ENCODE peak calls at places on chromosomes 12 and 14, in nine cellular contexts. One of them, this sample, is unnamed.

GRCh38 chr14:96274122-96274910 is 18.3 kb downstream of the BDKRB1 start:
- DNase-seq in caudate nucleus: no peak
- DNase-seq in sciatic nerve: no peak
- DNase-seq in lower leg skin: no peak
- DNase-seq in activated T-helper 1 cell treated with anti-CD3 and anti-CD28 coated beads, Interleukin-12 subunit alpha, Interleukin-12 subunit beta, Interleukin-2, Interleukin-4 antibody, amounts not matched to agents 30 ng/mL and 10 ng/mL and 1 ng/mL, durations not matched to agents 14 hours and 24 hours and 36 hours: no peak
- DNase-seq in stimulated activated CD8-positive, alpha-beta memory T cell treated with anti-CD3 and anti-CD28 coated beads, Interleukin-15, amount 100 ng/mL, for 24 hours: no peak
- DNase-seq in SIG-M5: no peak
- DNase-seq in activated CD4-positive, alpha-beta T cell treated with anti-CD3 and anti-CD28 coated beads for 48 hours: no peak
- DNase-seq in GM12892: no peak
- DNase-seq in this sample: no peak

GRCh38 chr14:53964249-53964648 is 7.6 kb upstream of the BMP4 start:
- DNase-seq in sciatic nerve: no peak
- DNase-seq in SIG-M5: no peak
- DNase-seq in stimulated activated CD8-positive, alpha-beta memory T cell treated with anti-CD3 and anti-CD28 coated beads, Interleukin-15, amount 100 ng/mL, for 24 hours: no peak
- DNase-seq in activated CD4-positive, alpha-beta T cell treated with anti-CD3 and anti-CD28 coated beads for 48 hours: no peak
- DNase-seq in activated T-helper 1 cell treated with anti-CD3 and anti-CD28 coated beads, Interleukin-12 subunit alpha, Interleukin-12 subunit beta, Interleukin-2, Interleukin-4 antibody, amounts not matched to agents 30 ng/mL and 10 ng/mL and 1 ng/mL, durations not matched to agents 14 hours and 24 hours and 36 hours: no peak
- DNase-seq in GM12892: no peak
- DNase-seq in caudate nucleus: no peak
- DNase-seq in lower leg skin: no peak
- DNase-seq in this sample: no peak

GRCh38 chr12:112973712-112974305 is 4.5 kb upstream of the OAS2 start:
- DNase-seq in lower leg skin: no peak
- DNase-seq in GM12892: no peak
- DNase-seq in activated CD4-positive, alpha-beta T cell treated with anti-CD3 and anti-CD28 coated beads for 48 hours: no peak
- DNase-seq in stimulated activated CD8-positive, alpha-beta memory T cell treated with anti-CD3 and anti-CD28 coated beads, Interleukin-15, amount 100 ng/mL, for 24 hours: no peak
- DNase-seq in SIG-M5: no peak
- DNase-seq in caudate nucleus: no peak
- DNase-seq in activated T-helper 1 cell treated with anti-CD3 and anti-CD28 coated beads, Interleukin-12 subunit alpha, Interleukin-12 subunit beta, Interleukin-2, Interleukin-4 antibody, amounts not matched to agents 30 ng/mL and 10 ng/mL and 1 ng/mL, durations not matched to agents 14 hours and 24 hours and 36 hours: no peak
- DNase-seq in sciatic nerve: no peak
- DNase-seq in this sample: no peak

GRCh38 chr12:1913377-1914115 is 4.9 kb downstream of the CACNA2D4 start:
- DNase-seq in activated T-helper 1 cell treated with anti-CD3 and anti-CD28 coated beads, Interleukin-12 subunit alpha, Interleukin-12 subunit beta, Interleukin-2, Interleukin-4 antibody, amounts not matched to agents 30 ng/mL and 10 ng/mL and 1 ng/mL, durations not matched to agents 14 hours and 24 hours and 36 hours: no peak
- DNase-seq in SIG-M5: no peak
- DNase-seq in caudate nucleus: no peak
- DNase-seq in GM12892: no peak
- DNase-seq in sciatic nerve: no peak
- DNase-seq in stimulated activated CD8-positive, alpha-beta memory T cell treated with anti-CD3 and anti-CD28 coated beads, Interleukin-15, amount 100 ng/mL, for 24 hours: no peak
- DNase-seq in lower leg skin: peak
- DNase-seq in activated CD4-positive, alpha-beta T cell treated with anti-CD3 and anti-CD28 coated beads for 48 hours: no peak
- DNase-seq in this sample: peak

GRCh38 chr12:98699568-98699967 is 54.5 kb downstream of the APAF1 start:
- DNase-seq in caudate nucleus: no peak
- DNase-seq in GM12892: no peak
- DNase-seq in lower leg skin: no peak
- DNase-seq in SIG-M5: no peak
- DNase-seq in activated CD4-positive, alpha-beta T cell treated with anti-CD3 and anti-CD28 coated beads for 48 hours: no peak
- DNase-seq in sciatic nerve: no peak
- DNase-seq in activated T-helper 1 cell treated with anti-CD3 and anti-CD28 coated beads, Interleukin-12 subunit alpha, Interleukin-12 subunit beta, Interleukin-2, Interleukin-4 antibody, amounts not matched to agents 30 ng/mL and 10 ng/mL and 1 ng/mL, durations not matched to agents 14 hours and 24 hours and 36 hours: no peak
- DNase-seq in stimulated activated CD8-positive, alpha-beta memory T cell treated with anti-CD3 and anti-CD28 coated beads, Interleukin-15, amount 100 ng/mL, for 24 hours: no peak
- DNase-seq in this sample: no peak

GRCh38 chr12:22333751-22334695 is 484 bp downstream of the ST8SIA1 start:
- DNase-seq in SIG-M5: no peak
- DNase-seq in sciatic nerve: peak
- DNase-seq in activated CD4-positive, alpha-beta T cell treated with anti-CD3 and anti-CD28 coated beads for 48 hours: peak
- DNase-seq in activated T-helper 1 cell treated with anti-CD3 and anti-CD28 coated beads, Interleukin-12 subunit alpha, Interleukin-12 subunit beta, Interleukin-2, Interleukin-4 antibody, amounts not matched to agents 30 ng/mL and 10 ng/mL and 1 ng/mL, durations not matched to agents 14 hours and 24 hours and 36 hours: no peak
- DNase-seq in stimulated activated CD8-positive, alpha-beta memory T cell treated with anti-CD3 and anti-CD28 coated beads, Interleukin-15, amount 100 ng/mL, for 24 hours: no peak
- DNase-seq in GM12892: peak
- DNase-seq in lower leg skin: peak
- DNase-seq in caudate nucleus: no peak
- DNase-seq in this sample: peak

GRCh38 chr12:77724367-77724957 is 106.2 kb upstream of the NAV3 start:
- DNase-seq in activated T-helper 1 cell treated with anti-CD3 and anti-CD28 coated beads, Interleukin-12 subunit alpha, Interleukin-12 subunit beta, Interleukin-2, Interleukin-4 antibody, amounts not matched to agents 30 ng/mL and 10 ng/mL and 1 ng/mL, durations not matched to agents 14 hours and 24 hours and 36 hours: no peak
- DNase-seq in GM12892: no peak
- DNase-seq in lower leg skin: no peak
- DNase-seq in sciatic nerve: no peak
- DNase-seq in stimulated activated CD8-positive, alpha-beta memory T cell treated with anti-CD3 and anti-CD28 coated beads, Interleukin-15, amount 100 ng/mL, for 24 hours: no peak
- DNase-seq in activated CD4-positive, alpha-beta T cell treated with anti-CD3 and anti-CD28 coated beads for 48 hours: no peak
- DNase-seq in caudate nucleus: no peak
- DNase-seq in SIG-M5: no peak
- DNase-seq in this sample: no peak

GRCh38 chr14:71400821-71401447 is 493.7 kb downstream of the PCNX1 start:
- DNase-seq in activated CD4-positive, alpha-beta T cell treated with anti-CD3 and anti-CD28 coated beads for 48 hours: no peak
- DNase-seq in sciatic nerve: no peak
- DNase-seq in activated T-helper 1 cell treated with anti-CD3 and anti-CD28 coated beads, Interleukin-12 subunit alpha, Interleukin-12 subunit beta, Interleukin-2, Interleukin-4 antibody, amounts not matched to agents 30 ng/mL and 10 ng/mL and 1 ng/mL, durations not matched to agents 14 hours and 24 hours and 36 hours: no peak
- DNase-seq in SIG-M5: no peak
- DNase-seq in stimulated activated CD8-positive, alpha-beta memory T cell treated with anti-CD3 and anti-CD28 coated beads, Interleukin-15, amount 100 ng/mL, for 24 hours: no peak
- DNase-seq in GM12892: no peak
- DNase-seq in caudate nucleus: no peak
- DNase-seq in lower leg skin: no peak
- DNase-seq in this sample: no peak

GRCh38 chr14:100306506-100307214 is 416 bp upstream of the SLC25A29 start:
- DNase-seq in activated T-helper 1 cell treated with anti-CD3 and anti-CD28 coated beads, Interleukin-12 subunit alpha, Interleukin-12 subunit beta, Interleukin-2, Interleukin-4 antibody, amounts not matched to agents 30 ng/mL and 10 ng/mL and 1 ng/mL, durations not matched to agents 14 hours and 24 hours and 36 hours: peak
- DNase-seq in GM12892: peak
- DNase-seq in lower leg skin: peak
- DNase-seq in stimulated activated CD8-positive, alpha-beta memory T cell treated with anti-CD3 and anti-CD28 coated beads, Interleukin-15, amount 100 ng/mL, for 24 hours: peak
- DNase-seq in sciatic nerve: peak
- DNase-seq in SIG-M5: no peak
- DNase-seq in activated CD4-positive, alpha-beta T cell treated with anti-CD3 and anti-CD28 coated beads for 48 hours: peak
- DNase-seq in caudate nucleus: peak
- DNase-seq in this sample: peak

GRCh38 chr12:4268549-4269181 is 4.9 kb upstream of the CCND2 start:
- DNase-seq in sciatic nerve: no peak
- DNase-seq in activated CD4-positive, alpha-beta T cell treated with anti-CD3 and anti-CD28 coated beads for 48 hours: peak
- DNase-seq in SIG-M5: no peak
- DNase-seq in lower leg skin: peak
- DNase-seq in stimulated activated CD8-positive, alpha-beta memory T cell treated with anti-CD3 and anti-CD28 coated beads, Interleukin-15, amount 100 ng/mL, for 24 hours: no peak
- DNase-seq in caudate nucleus: no peak
- DNase-seq in activated T-helper 1 cell treated with anti-CD3 and anti-CD28 coated beads, Interleukin-12 subunit alpha, Interleukin-12 subunit beta, Interleukin-2, Interleukin-4 antibody, amounts not matched to agents 30 ng/mL and 10 ng/mL and 1 ng/mL, durations not matched to agents 14 hours and 24 hours and 36 hours: peak
- DNase-seq in GM12892: no peak
- DNase-seq in this sample: no peak

GRCh38 chr14:72614365-72614764 is 279.5 kb downstream of the DPF3 start:
- DNase-seq in SIG-M5: no peak
- DNase-seq in caudate nucleus: no peak
- DNase-seq in GM12892: no peak
- DNase-seq in activated CD4-positive, alpha-beta T cell treated with anti-CD3 and anti-CD28 coated beads for 48 hours: no peak
- DNase-seq in sciatic nerve: no peak
- DNase-seq in lower leg skin: peak
- DNase-seq in stimulated activated CD8-positive, alpha-beta memory T cell treated with anti-CD3 and anti-CD28 coated beads, Interleukin-15, amount 100 ng/mL, for 24 hours: no peak
- DNase-seq in activated T-helper 1 cell treated with anti-CD3 and anti-CD28 coated beads, Interleukin-12 subunit alpha, Interleukin-12 subunit beta, Interleukin-2, Interleukin-4 antibody, amounts not matched to agents 30 ng/mL and 10 ng/mL and 1 ng/mL, durations not matched to agents 14 hours and 24 hours and 36 hours: no peak
- DNase-seq in this sample: no peak

GRCh38 chr12:124740691-124741137 is 123.0 kb downstream of the SCARB1 start:
- DNase-seq in SIG-M5: no peak
- DNase-seq in caudate nucleus: no peak
- DNase-seq in sciatic nerve: no peak
- DNase-seq in lower leg skin: no peak
- DNase-seq in GM12892: no peak
- DNase-seq in activated CD4-positive, alpha-beta T cell treated with anti-CD3 and anti-CD28 coated beads for 48 hours: peak
- DNase-seq in stimulated activated CD8-positive, alpha-beta memory T cell treated with anti-CD3 and anti-CD28 coated beads, Interleukin-15, amount 100 ng/mL, for 24 hours: no peak
- DNase-seq in activated T-helper 1 cell treated with anti-CD3 and anti-CD28 coated beads, Interleukin-12 subunit alpha, Interleukin-12 subunit beta, Interleukin-2, Interleukin-4 antibody, amounts not matched to agents 30 ng/mL and 10 ng/mL and 1 ng/mL, durations not matched to agents 14 hours and 24 hours and 36 hours: no peak
- DNase-seq in this sample: peak

GRCh38 chr12:43835264-43835655 is 621 bp upstream of the TMEM117 start:
- DNase-seq in sciatic nerve: no peak
- DNase-seq in SIG-M5: no peak
- DNase-seq in lower leg skin: no peak
- DNase-seq in GM12892: no peak
- DNase-seq in activated CD4-positive, alpha-beta T cell treated with anti-CD3 and anti-CD28 coated beads for 48 hours: peak
- DNase-seq in activated T-helper 1 cell treated with anti-CD3 and anti-CD28 coated beads, Interleukin-12 subunit alpha, Interleukin-12 subunit beta, Interleukin-2, Interleukin-4 antibody, amounts not matched to agents 30 ng/mL and 10 ng/mL and 1 ng/mL, durations not matched to agents 14 hours and 24 hours and 36 hours: no peak
- DNase-seq in stimulated activated CD8-positive, alpha-beta memory T cell treated with anti-CD3 and anti-CD28 coated beads, Interleukin-15, amount 100 ng/mL, for 24 hours: no peak
- DNase-seq in caudate nucleus: no peak
- DNase-seq in this sample: no peak

This sample was measured in GM13976.